ENCODE peak calls at places on chromosome 21, in eight cellular contexts. One of them, this sample, is unnamed.

GRCh38 chr21:45443595-45444181 is 38.7 kb downstream of the COL18A1 start:
- DNase-seq in H9: no peak
- DNase-seq in Calu3: no peak
- DNase-seq in stomach: no peak
- DNase-seq in ascending aorta: no peak
- DNase-seq in H1: no peak
- DNase-seq in type B pancreatic cell: no peak
- DNase-seq in NB4: peak; percentile 33
- DNase-seq in this sample: no peak

GRCh38 chr21:31938330-31939301 is 65.8 kb downstream of the HUNK start:
- DNase-seq in H9: no peak
- DNase-seq in Calu3: no peak
- DNase-seq in stomach: no peak
- DNase-seq in ascending aorta: no peak
- DNase-seq in H1: no peak
- DNase-seq in type B pancreatic cell: no peak
- DNase-seq in NB4: no peak
- DNase-seq in this sample: no peak

GRCh38 chr21:31612889-31613785 is 46.4 kb upstream of the SOD1 start:
- DNase-seq in H9: no peak
- DNase-seq in Calu3: no peak
- DNase-seq in stomach: no peak
- DNase-seq in ascending aorta: no peak
- DNase-seq in H1: no peak
- DNase-seq in type B pancreatic cell: no peak
- DNase-seq in NB4: peak; percentile 72
- DNase-seq in this sample: peak; percentile 29

GRCh38 chr21:31257265-31257664 is 86.8 kb downstream of the TIAM1 start:
- DNase-seq in H9: no peak
- DNase-seq in Calu3: no peak
- DNase-seq in stomach: no peak
- DNase-seq in ascending aorta: no peak
- DNase-seq in H1: no peak
- DNase-seq in type B pancreatic cell: no peak
- DNase-seq in NB4: no peak
- DNase-seq in this sample: peak; percentile 17

GRCh38 chr21:45319461-45320211 is 31.9 kb upstream of the POFUT2 start:
- DNase-seq in H9: peak; percentile 28
- DNase-seq in Calu3: peak; percentile 17
- DNase-seq in stomach: no peak
- DNase-seq in ascending aorta: peak; percentile 94
- DNase-seq in H1: no peak
- DNase-seq in type B pancreatic cell: no peak
- DNase-seq in NB4: no peak
- DNase-seq in this sample: no peak

GRCh38 chr21:33396966-33397365 is 6.2 kb upstream of the IFNGR2 start:
- DNase-seq in H9: no peak
- DNase-seq in Calu3: no peak
- DNase-seq in stomach: no peak
- DNase-seq in ascending aorta: no peak
- DNase-seq in H1: no peak
- DNase-seq in type B pancreatic cell: no peak
- DNase-seq in NB4: no peak
- DNase-seq in this sample: peak; percentile 40

GRCh38 chr21:16280731-16281130 is 550.9 kb downstream of the USP25 start:
- DNase-seq in H9: no peak
- DNase-seq in Calu3: no peak
- DNase-seq in stomach: no peak
- DNase-seq in ascending aorta: no peak
- DNase-seq in H1: no peak
- DNase-seq in type B pancreatic cell: no peak
- DNase-seq in NB4: no peak
- DNase-seq in this sample: no peak

GRCh38 chr21:41142051-41142795 is 25.7 kb upstream of the BACE2 start:
- DNase-seq in H9: peak; percentile 47
- DNase-seq in Calu3: no peak
- DNase-seq in stomach: no peak
- DNase-seq in ascending aorta: peak; percentile 76
- DNase-seq in H1: no peak
- DNase-seq in type B pancreatic cell: no peak
- DNase-seq in NB4: no peak
- DNase-seq in this sample: peak; percentile 86

GRCh38 chr21:36946949-36947371 is 19.5 kb downstream of the HLCS start:
- DNase-seq in H9: no peak
- DNase-seq in Calu3: no peak
- DNase-seq in stomach: no peak
- DNase-seq in ascending aorta: no peak
- DNase-seq in H1: no peak
- DNase-seq in type B pancreatic cell: no peak
- DNase-seq in NB4: no peak
- DNase-seq in this sample: no peak

GRCh38 chr21:33308586-33309490 is 15.9 kb upstream of the IFNAR1 start:
- DNase-seq in H9: no peak
- DNase-seq in Calu3: no peak
- DNase-seq in stomach: no peak
- DNase-seq in ascending aorta: peak; percentile 37
- DNase-seq in H1: peak; percentile 33
- DNase-seq in type B pancreatic cell: no peak
- DNase-seq in NB4: peak; percentile 65
- DNase-seq in this sample: peak; percentile 20

GRCh38 chr21:45910548-45911221 is 70.9 kb upstream of the COL6A1 start:
- DNase-seq in H9: no peak
- DNase-seq in Calu3: peak; percentile 11
- DNase-seq in stomach: no peak
- DNase-seq in ascending aorta: no peak
- DNase-seq in H1: no peak
- DNase-seq in type B pancreatic cell: no peak
- DNase-seq in NB4: no peak
- DNase-seq in this sample: no peak

GRCh38 chr21:45580181-45580575 is 37.9 kb upstream of the SLC19A1 start:
- DNase-seq in H9: no peak
- DNase-seq in Calu3: no peak
- DNase-seq in stomach: peak; percentile 16
- DNase-seq in ascending aorta: peak; percentile 35
- DNase-seq in H1: peak; percentile 40
- DNase-seq in type B pancreatic cell: peak; percentile 47
- DNase-seq in NB4: no peak
- DNase-seq in this sample: no peak

DNA sequence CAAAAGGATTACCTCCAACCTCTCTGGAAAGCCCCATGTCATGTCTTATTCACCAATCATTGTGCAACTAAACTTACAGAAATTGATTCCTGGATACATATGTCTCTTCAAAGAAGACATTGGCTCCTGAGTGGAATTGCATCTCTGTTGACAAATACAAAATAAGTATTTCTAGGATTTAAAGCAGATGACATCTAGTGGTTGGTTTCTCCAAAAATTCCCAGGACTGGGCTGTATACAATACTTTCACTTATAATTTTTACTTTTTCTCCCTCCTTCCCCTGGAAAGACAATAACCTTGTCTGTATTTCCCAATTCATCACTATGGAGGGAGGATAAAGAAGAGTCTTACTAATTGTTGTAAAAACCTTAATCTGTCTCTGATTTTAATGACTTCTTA is 1347.4 kb downstream of the NCAM2 start:
- DNase-seq in H9: no peak
- DNase-seq in Calu3: no peak
- DNase-seq in stomach: no peak
- DNase-seq in ascending aorta: no peak
- DNase-seq in H1: no peak
- DNase-seq in type B pancreatic cell: no peak
- DNase-seq in NB4: no peak
- DNase-seq in this sample: no peak
- TF ChIP-seq CTCF in H9: no peak
- TF ChIP-seq CTCF in Calu3: no peak
- TF ChIP-seq CTCF in stomach: no peak
- TF ChIP-seq CTCF in ascending aorta: no peak
- TF ChIP-seq CTCF in H1: no peak
- TF ChIP-seq CTCF in type B pancreatic cell: no peak
- TF ChIP-seq CTCF in NB4: no peak
- TF ChIP-seq CTCF in this sample: no peak

DNA sequence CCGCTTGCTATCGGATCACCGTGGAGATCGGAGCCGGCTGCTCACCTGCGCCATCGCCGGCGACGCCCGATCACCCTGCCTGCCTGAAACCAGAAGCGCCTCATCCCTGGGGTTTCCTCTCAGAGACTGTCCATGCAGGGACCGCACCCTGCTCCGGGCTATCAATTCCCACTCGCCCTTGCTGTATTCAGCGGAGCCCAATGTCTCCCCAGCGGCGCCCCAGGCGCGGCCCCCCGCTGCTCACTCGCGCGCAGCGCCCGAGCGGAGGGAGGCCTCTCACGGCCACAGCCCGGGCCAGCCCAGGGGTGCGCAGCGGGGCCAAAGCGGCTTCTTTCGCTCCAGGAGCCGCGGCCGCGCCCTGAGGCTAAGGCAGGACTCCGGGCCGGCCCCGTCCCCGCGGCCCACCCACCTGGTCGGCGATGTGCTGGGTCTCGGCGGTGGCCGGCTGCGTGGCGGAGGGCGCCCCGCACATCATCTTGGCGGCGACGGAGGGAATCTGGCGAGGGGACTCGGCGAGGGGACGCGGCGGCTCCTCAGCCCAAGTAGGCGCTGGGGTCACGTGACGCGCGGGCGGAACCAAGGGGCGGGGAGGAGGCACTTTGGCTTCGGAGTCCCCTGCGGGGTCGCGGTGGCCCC is at the start of gene CSTB:
- DNase-seq in H9: peak; percentile 88
- DNase-seq in Calu3: peak; percentile 20
- DNase-seq in stomach: peak; percentile 80
- DNase-seq in ascending aorta: peak; percentile 86
- DNase-seq in H1: peak; percentile 95
- DNase-seq in type B pancreatic cell: peak; percentile 87
- DNase-seq in NB4: peak; percentile 85
- DNase-seq in this sample: peak; percentile 53
- TF ChIP-seq CTCF in H9: no peak
- TF ChIP-seq CTCF in Calu3: no peak
- TF ChIP-seq CTCF in stomach: no peak
- TF ChIP-seq CTCF in ascending aorta: no peak
- TF ChIP-seq CTCF in H1: peak; percentile 6
- TF ChIP-seq CTCF in type B pancreatic cell: no peak
- TF ChIP-seq CTCF in NB4: no peak
- TF ChIP-seq CTCF in this sample: no peak

DNA sequence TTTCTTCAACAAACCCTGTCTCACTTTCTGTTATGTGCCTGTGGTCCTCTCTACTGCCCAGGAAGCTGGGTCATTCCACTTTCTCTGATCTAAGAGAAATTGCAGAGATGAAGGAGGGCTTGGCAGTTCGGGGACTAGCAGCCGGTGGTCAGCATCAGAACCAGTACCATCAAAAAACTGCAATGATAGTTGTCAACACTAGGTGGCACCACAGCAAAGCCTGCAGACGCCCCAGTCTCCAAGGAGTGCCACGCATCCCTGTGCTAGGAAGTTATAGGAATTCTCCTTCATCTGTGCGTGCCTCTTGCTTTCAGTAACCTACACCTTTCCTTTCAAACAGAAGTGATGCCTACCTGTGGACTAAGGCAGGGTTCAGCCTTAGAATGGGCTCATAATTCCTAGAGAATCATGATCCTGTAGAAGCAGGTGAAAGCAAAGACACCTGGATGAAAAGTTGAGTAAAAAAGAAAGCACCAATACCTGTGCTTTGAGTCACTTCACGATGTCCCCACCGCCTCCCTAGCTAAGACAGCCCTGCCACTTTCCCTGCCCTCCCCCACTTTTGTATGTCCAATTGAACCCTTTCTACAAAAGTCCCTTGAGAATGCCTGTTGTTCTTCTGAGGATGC is 129.2 kb downstream of the ADAMTS1 start:
- DNase-seq in H9: peak; percentile 79
- DNase-seq in Calu3: peak; percentile 46
- DNase-seq in stomach: peak; percentile 44
- DNase-seq in ascending aorta: no peak
- DNase-seq in H1: peak; percentile 79
- DNase-seq in type B pancreatic cell: no peak
- DNase-seq in NB4: peak; percentile 22
- DNase-seq in this sample: peak; percentile 65
- TF ChIP-seq CTCF in H9: peak; percentile 87
- TF ChIP-seq CTCF in Calu3: peak; percentile 53
- TF ChIP-seq CTCF in stomach: no peak
- TF ChIP-seq CTCF in ascending aorta: peak; percentile 79
- TF ChIP-seq CTCF in H1: peak; percentile 88
- TF ChIP-seq CTCF in type B pancreatic cell: peak; percentile 87
- TF ChIP-seq CTCF in NB4: peak; percentile 71
- TF ChIP-seq CTCF in this sample: peak; percentile 87

GRCh38 chr21:17903929-17904639 is 84.9 kb upstream of the C21orf91 start:
- DNase-seq in H9: no peak
- DNase-seq in Calu3: no peak
- DNase-seq in stomach: no peak
- DNase-seq in ascending aorta: no peak
- DNase-seq in H1: no peak
- DNase-seq in type B pancreatic cell: no peak
- DNase-seq in NB4: no peak
- DNase-seq in this sample: no peak

GRCh38 chr21:17900281-17900989 is 81.3 kb upstream of the C21orf91 start:
- DNase-seq in H9: peak; percentile 68
- DNase-seq in Calu3: no peak
- DNase-seq in stomach: no peak
- DNase-seq in ascending aorta: no peak
- DNase-seq in H1: peak; percentile 48
- DNase-seq in type B pancreatic cell: no peak
- DNase-seq in NB4: no peak
- DNase-seq in this sample: no peak

GRCh38 chr21:17901458-17902092 is 82.4 kb upstream of the C21orf91 start:
- DNase-seq in H9: peak; percentile 33
- DNase-seq in Calu3: no peak
- DNase-seq in stomach: no peak
- DNase-seq in ascending aorta: no peak
- DNase-seq in H1: no peak
- DNase-seq in type B pancreatic cell: no peak
- DNase-seq in NB4: peak; percentile 2
- DNase-seq in this sample: peak; percentile 51

GRCh38 chr21:17900990-17901385 is 81.8 kb upstream of the C21orf91 start:
- DNase-seq in H9: no peak
- DNase-seq in Calu3: no peak
- DNase-seq in stomach: no peak
- DNase-seq in ascending aorta: no peak
- DNase-seq in H1: no peak
- DNase-seq in type B pancreatic cell: no peak
- DNase-seq in NB4: no peak
- DNase-seq in this sample: no peak

DNA sequence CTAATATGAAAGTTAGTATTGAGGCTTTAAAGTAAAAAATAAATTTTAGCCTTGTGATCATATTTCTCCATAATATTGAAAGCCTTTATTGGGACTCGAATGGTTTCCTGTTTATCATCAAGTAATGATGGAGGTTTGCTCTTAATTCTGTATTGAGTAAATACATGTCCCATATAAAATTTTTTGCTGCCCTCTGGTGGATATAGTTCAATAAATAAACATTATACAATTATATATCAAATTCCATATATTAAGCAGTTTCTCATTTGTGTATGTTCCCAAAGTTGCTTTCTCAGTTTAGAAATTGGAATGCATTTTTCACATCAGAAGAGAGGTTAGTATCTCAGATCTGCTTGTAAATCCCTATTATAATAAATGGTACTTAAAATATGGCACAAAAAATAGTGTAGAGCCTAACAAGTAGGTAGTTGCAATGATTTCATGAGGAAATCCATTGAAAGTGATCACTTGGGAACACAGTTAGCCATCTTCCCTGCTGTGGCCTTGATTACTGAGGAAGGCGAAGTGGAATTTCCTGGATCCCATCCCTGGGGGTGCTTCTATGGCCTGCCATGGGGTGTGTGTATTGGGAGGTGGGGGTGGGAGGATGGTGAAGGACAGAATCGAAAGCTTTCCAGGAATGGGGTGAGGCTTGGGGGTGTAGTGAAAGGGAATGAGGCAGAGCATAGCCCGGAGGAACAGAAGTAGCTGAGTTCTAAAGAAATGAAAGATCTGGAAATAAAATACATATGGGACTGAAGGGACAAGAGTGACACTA is 84.1 kb upstream of the C21orf91 start:
- DNase-seq in H9: no peak
- DNase-seq in Calu3: no peak
- DNase-seq in stomach: no peak
- DNase-seq in ascending aorta: no peak
- DNase-seq in H1: no peak
- DNase-seq in type B pancreatic cell: no peak
- DNase-seq in NB4: peak; percentile 17
- DNase-seq in this sample: peak; percentile 57
- TF ChIP-seq CTCF in H9: peak; percentile 34
- TF ChIP-seq CTCF in Calu3: no peak
- TF ChIP-seq CTCF in stomach: no peak
- TF ChIP-seq CTCF in ascending aorta: peak; percentile 21
- TF ChIP-seq CTCF in H1: no peak
- TF ChIP-seq CTCF in type B pancreatic cell: peak; percentile 63
- TF ChIP-seq CTCF in NB4: no peak
- TF ChIP-seq CTCF in this sample: peak; percentile 3

This sample was measured in epithelial cell of esophagus.